ENCODE peak calls at places on chromosomes 1 and 21, in ten cellular contexts. K, U, C, F, B, V, N, H, T and W are unnamed samples. For H3K9me3, the result is how much of the 10 kb centered on the place peaks cover.

GRCh38 chr1:209743145-209743482 is 12.7 kb upstream of the TRAF3IP3 start:
- DNase-seq in K (no peak), U (peak), C (peak), F (peak), B (no peak), V (no peak), N (peak), H (no peak), T (peak), W (no peak)

GRCh38 chr1:231638647-231639046 is 12.1 kb downstream of the DISC1 start:
- DNase-seq in K (no peak), U (no peak), C (no peak), F (no peak), B (no peak), V (no peak), N (no peak), H (no peak), T (no peak), W (no peak)

GRCh38 chr1:202160377-202160940 is at the start of gene PTPN7:
- DNase-seq in K (no peak), U (no peak), C (peak), F (no peak), B (no peak), V (peak), N (no peak), H (no peak), T (peak), W (no peak)

GRCh38 chr21:28833609-28834008 is 159.1 kb downstream of the LTN1 start:
- DNase-seq in K (no peak), U (no peak), C (no peak), F (no peak), B (no peak), V (no peak), N (no peak), H (no peak), T (no peak), W (no peak)

GRCh38 chr1:151846062-151846568 is 6.5 kb upstream of the C2CD4D start:
- DNase-seq in K (no peak), U (no peak), C (peak), F (no peak), B (peak), V (no peak), N (no peak), H (peak), T (no peak), W (no peak)

GRCh38 chr1:27145934-27146354 is 9.0 kb downstream of the SLC9A1 start:
- DNase-seq in K (no peak), U (peak), C (peak), F (no peak), B (no peak), V (no peak), N (no peak), H (no peak), T (no peak), W (no peak)

GRCh38 chr1:174971902-174972301 is 27.8 kb upstream of the CACYBP start:
- DNase-seq in K (no peak), U (no peak), C (no peak), F (no peak), B (no peak), V (no peak), N (no peak), H (no peak), T (no peak), W (no peak)

GRCh38 chr1:168556647-168557046 is 12.8 kb upstream of the XCL2 start:
- DNase-seq in K (no peak), U (no peak), C (no peak), F (no peak), B (no peak), V (no peak), N (no peak), H (no peak), T (no peak), W (no peak)

GRCh38 chr21:29196021-29196663 is 65.7 kb downstream of the MAP3K7CL start:
- DNase-seq in K (no peak), U (no peak), C (peak), F (no peak), B (peak), V (no peak), N (peak), H (peak), T (peak), W (no peak)

GRCh38 chr1:166975361-166976129 is at the start of gene ILDR2:
- DNase-seq in K (no peak), U (peak), C (peak), F (peak), B (no peak), V (peak), N (peak), H (peak), T (peak), W (peak)

GRCh38 chr1:58155418-58156123 is 391.0 kb downstream of the OMA1 start:
- DNase-seq in K (no peak), U (no peak), C (peak), F (no peak), B (peak), V (no peak), N (no peak), H (no peak), T (no peak), W (no peak)

GRCh38 chr1:62989497-62989896 is 205.6 kb downstream of the ATG4C start:
- DNase-seq in K (no peak), U (no peak), C (no peak), F (no peak), B (peak), V (no peak), N (no peak), H (no peak), T (no peak), W (no peak)

GRCh38 chr1:119771016-119771415 is 2.3 kb upstream of the HMGCS2 start:
- DNase-seq in K (no peak), U (no peak), C (no peak), F (peak), B (no peak), V (no peak), N (peak), H (peak), T (no peak), W (no peak)

GRCh38 chr1:107140703-107141490 is at the start of gene NTNG1:
- DNase-seq in K (no peak), U (no peak), C (peak), F (no peak), B (no peak), V (peak), N (peak), H (no peak), T (no peak), W (no peak)

GRCh38 chr21:44535963-44536362 is 4.0 kb downstream of the KRTAP10-1 start:
- DNase-seq in K (no peak), U (no peak), C (no peak), F (no peak), B (no peak), V (no peak), N (no peak), H (no peak), T (no peak), W (no peak)

GRCh38 chr21:35324372-35325220 is 275.5 kb upstream of the RUNX1 start:
- DNase-seq in K (no peak), U (peak), C (peak), F (no peak), B (no peak), V (no peak), N (no peak), H (no peak), T (no peak), W (no peak)

GRCh38 chr1:26102046-26102925 is 9.3 kb upstream of the PDIK1L start:
- DNase-seq in K (no peak), U (no peak), C (no peak), F (no peak), B (no peak), V (no peak), N (no peak), H (peak), T (no peak), W (no peak)

GRCh38 chr1:185804206-185804605 is 70.0 kb downstream of the HMCN1 start:
- DNase-seq in K (no peak), U (no peak), C (no peak), F (no peak), B (no peak), V (no peak), N (no peak), H (peak), T (no peak), W (no peak)

GRCh38 chr1:181061487-181061886 is 27.0 kb upstream of the IER5 start:
- DNase-seq in K (no peak), U (no peak), C (no peak), F (no peak), B (no peak), V (no peak), N (no peak), H (no peak), T (no peak), W (no peak)

GRCh38 chr21:20272791-20273362 is 725.3 kb upstream of the NCAM2 start:
- DNase-seq in K (no peak), U (no peak), C (no peak), F (no peak), B (no peak), V (no peak), N (no peak), H (no peak), T (no peak), W (no peak)

GRCh38 chr1:109823543-109824348 is 60.0 kb upstream of the EPS8L3 start:
- DNase-seq in K (no peak), U (peak), C (peak), F (peak), B (peak), V (peak), N (peak), H (no peak), T (no peak), W (no peak)

GRCh38 chr1:55887103-55887712 is 672.0 kb upstream of the USP24 start:
- DNase-seq in K (no peak), U (no peak), C (no peak), F (no peak), B (no peak), V (no peak), N (no peak), H (no peak), T (no peak), W (no peak)

GRCh38 chr1:75265792-75266191 is 131.6 kb downstream of the LHX8 start:
- DNase-seq in K (no peak), U (no peak), C (no peak), F (no peak), B (peak), V (no peak), N (no peak), H (peak), T (no peak), W (no peak)

GRCh38 chr1:151175036-151175741 is 592 bp downstream of the TMOD4 start:
- DNase-seq in K (no peak), U (no peak), C (no peak), F (no peak), B (no peak), V (peak), N (no peak), H (no peak), T (no peak), W (no peak)

GRCh38 chr1:37096523-37096922 is 62.2 kb upstream of the GRIK3 start:
- DNase-seq in K (no peak), U (no peak), C (no peak), F (no peak), B (peak), V (no peak), N (no peak), H (peak), T (no peak), W (no peak)

GRCh38 chr1:5884110-5884509 is 108.1 kb downstream of the NPHP4 start:
- DNase-seq in K (no peak), U (no peak), C (no peak), F (no peak), B (no peak), V (no peak), N (no peak), H (no peak), T (no peak), W (no peak)
- H3K9me3 ChIP-seq in K (under half), U (under half), C (under half), F (under half), B (under half), V (under half), N (under half), H (under half), T (under half), W (under half)

GRCh38 chr1:11057477-11057876 is 2.3 kb downstream of the SRM start:
- DNase-seq in K (no peak), U (no peak), C (no peak), F (no peak), B (no peak), V (no peak), N (no peak), H (no peak), T (no peak), W (no peak)

GRCh38 chr1:11058026-11058425 is 1.8 kb downstream of the SRM start:
- DNase-seq in K (no peak), U (no peak), C (no peak), F (no peak), B (no peak), V (no peak), N (no peak), H (no peak), T (no peak), W (no peak)

GRCh38 chr1:11054666-11055065 is 5.2 kb downstream of the SRM start:
- DNase-seq in K (no peak), U (no peak), C (no peak), F (no peak), B (no peak), V (no peak), N (no peak), H (no peak), T (no peak), W (no peak)

GRCh38 chr1:11055676-11056075 is 4.1 kb downstream of the SRM start:
- DNase-seq in K (no peak), U (no peak), C (no peak), F (no peak), B (no peak), V (no peak), N (no peak), H (no peak), T (no peak), W (no peak)

DNA sequence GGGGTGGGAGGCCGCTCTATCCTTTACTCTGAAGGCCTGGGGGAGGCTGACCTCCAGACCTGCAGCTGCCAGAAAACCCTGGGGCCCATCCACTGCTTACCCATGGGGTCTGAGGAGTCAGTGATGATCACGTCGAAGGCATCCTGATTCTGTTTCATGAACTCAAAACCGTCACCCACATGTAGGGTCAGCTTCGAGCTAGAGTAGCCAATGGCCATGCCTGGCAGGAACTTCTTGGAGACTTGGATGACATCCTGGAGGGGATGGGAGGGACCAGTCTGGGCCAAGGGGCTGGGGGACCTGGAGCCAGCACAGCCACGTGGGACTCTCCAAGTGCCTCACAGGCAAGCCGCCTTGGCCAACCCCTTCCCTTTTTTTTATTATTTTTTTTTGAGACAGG is 3.3 kb downstream of the SRM start:
- DNase-seq in K (no peak), U (no peak), C (no peak), F (no peak), B (no peak), V (no peak), N (no peak), H (no peak), T (no peak), W (no peak)
- TF ChIP-seq POLR2A in K (no peak), U (no peak), C (no peak), F (no peak), B (no peak), V (no peak), N (no peak), H (no peak), T (no peak), W (no peak)

GRCh38 chr1:4696161-4696745 is 41.8 kb downstream of the AJAP1 start:
- DNase-seq in K (no peak), U (no peak), C (no peak), F (no peak), B (no peak), V (no peak), N (no peak), H (no peak), T (no peak), W (no peak)

GRCh38 chr1:4693891-4694290 is 39.5 kb downstream of the AJAP1 start:
- DNase-seq in K (no peak), U (no peak), C (no peak), F (no peak), B (no peak), V (no peak), N (no peak), H (no peak), T (no peak), W (no peak)

GRCh38 chr1:4693316-4693715 is 38.9 kb downstream of the AJAP1 start:
- DNase-seq in K (no peak), U (no peak), C (no peak), F (no peak), B (no peak), V (no peak), N (no peak), H (no peak), T (no peak), W (no peak)

GRCh38 chr1:4695241-4695640 is 40.8 kb downstream of the AJAP1 start:
- DNase-seq in K (no peak), U (no peak), C (no peak), F (no peak), B (no peak), V (no peak), N (no peak), H (no peak), T (no peak), W (no peak)

DNA sequence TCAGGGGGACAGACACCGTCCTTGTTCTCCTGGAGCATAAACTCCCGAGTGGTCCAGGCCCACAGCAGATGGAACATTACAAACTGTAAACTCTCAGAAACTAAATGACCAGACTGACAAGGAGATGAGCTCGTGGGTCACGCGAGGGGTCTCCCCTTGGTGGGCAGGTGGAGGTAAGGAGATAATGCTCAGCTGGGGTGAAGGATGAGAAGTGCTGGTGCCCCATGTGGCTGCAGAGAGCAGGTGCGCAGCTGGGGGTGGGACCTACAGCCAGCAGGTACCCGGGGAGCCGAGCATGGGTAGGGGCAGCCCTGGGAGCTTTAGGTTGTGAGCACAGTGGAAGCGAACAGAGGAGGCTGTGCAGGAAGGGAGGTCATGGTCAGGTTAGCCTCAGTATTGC is 40.1 kb downstream of the AJAP1 start:
- DNase-seq in K (no peak), U (no peak), C (no peak), F (no peak), B (no peak), V (no peak), N (no peak), H (no peak), T (no peak), W (no peak)
- H3K9me3 ChIP-seq in K (under half), U (under half), C (under half), F (under half), B (under half), V (under half), N (under half), H (under half), T (under half), W (under half)

GRCh38 chr1:207962716-207963428 is 51.9 kb upstream of the CD34 start:
- DNase-seq in K (no peak), U (peak), C (peak), F (peak), B (no peak), V (peak), N (peak), H (peak), T (peak), W (peak)

GRCh38 chr1:207965602-207966387 is 54.9 kb upstream of the CD34 start:
- DNase-seq in K (no peak), U (no peak), C (no peak), F (no peak), B (peak), V (no peak), N (no peak), H (no peak), T (no peak), W (no peak)

GRCh38 chr1:207966521-207966920 is 55.6 kb upstream of the CD34 start:
- DNase-seq in K (no peak), U (no peak), C (no peak), F (no peak), B (no peak), V (no peak), N (no peak), H (peak), T (no peak), W (no peak)

GRCh38 chr1:207964195-207964966 is 53.5 kb upstream of the CD34 start:
- DNase-seq in K (no peak), U (no peak), C (no peak), F (peak), B (no peak), V (no peak), N (no peak), H (peak), T (no peak), W (no peak)

DNA sequence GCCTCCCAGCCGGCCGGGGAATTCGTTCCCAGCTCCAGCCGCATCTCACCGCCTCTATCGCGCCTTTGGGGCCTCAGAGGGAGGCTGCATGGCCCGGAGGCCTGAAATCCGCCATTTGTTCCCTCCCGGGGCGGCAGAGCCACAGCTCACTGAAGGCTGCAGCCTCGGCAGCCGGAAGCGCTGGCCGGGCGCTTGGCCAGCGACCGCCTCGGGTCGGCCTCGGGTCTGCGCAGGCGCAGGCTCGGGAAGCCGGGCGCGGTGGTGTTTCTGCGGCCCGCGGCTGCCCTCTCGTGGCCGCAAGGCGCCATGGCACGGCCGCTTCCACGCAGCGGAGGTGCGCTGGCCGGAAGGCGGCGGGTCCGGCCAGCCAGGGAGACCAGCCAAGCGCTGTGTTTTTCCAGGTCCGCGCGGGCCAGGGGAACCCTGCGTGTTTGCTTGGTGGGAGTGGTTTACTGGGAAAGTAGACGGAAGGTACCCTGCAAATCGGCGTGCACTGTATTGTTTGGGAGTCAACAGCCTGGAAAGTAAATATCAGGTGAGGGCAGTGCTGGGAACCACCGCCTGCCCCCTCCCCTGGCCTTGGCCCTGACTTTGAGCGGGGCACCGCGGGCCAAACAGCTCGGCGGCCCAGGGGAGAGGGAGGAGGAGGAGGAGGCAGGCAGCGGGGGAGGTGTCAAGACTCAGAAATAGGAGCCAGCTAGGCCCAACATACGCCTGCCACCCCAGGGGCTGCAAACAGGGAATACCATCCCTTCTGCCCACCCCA is 52.7 kb upstream of the CD34 start:
- DNase-seq in K (peak), U (peak), C (peak), F (peak), B (peak), V (peak), N (peak), H (peak), T (peak), W (peak)
- TF ChIP-seq POLR2A in K (peak), U (peak), C (no peak), F (peak), B (peak), V (no peak), N (peak), H (peak), T (no peak), W (peak)